ENCODE peak calls at places on chromosome 18, in nine cellular contexts. H, Q, U, N, B, D, Y, X and F are unnamed samples. For H3K36me3, the result is how much of the 10 kb centered on the place peaks cover.

GRCh38 chr18:72174972-72175649 is 369.0 kb downstream of the CBLN2 start:
- DNase-seq in H (no peak), N (no peak), U (no peak), Y (no peak), X (no peak), B (no peak), D (no peak), Q (no peak), F (no peak)

GRCh38 chr18:59459352-59460059 is 100.4 kb upstream of the LMAN1 start:
- DNase-seq in X (no peak), B (no peak), H (peak), D (peak), U (no peak), Q (no peak), N (no peak), Y (no peak), F (no peak)

GRCh38 chr18:50879302-50880107 is 587 bp downstream of the ME2 start:
- DNase-seq in Q (no peak), X (no peak), U (peak), D (peak), Y (peak), H (peak), N (peak), B (no peak), F (no peak)

GRCh38 chr18:48841381-48842258 is 109.1 kb downstream of the SMAD7 start:
- DNase-seq in N (peak), U (no peak), B (no peak), D (peak), X (peak), Y (no peak), H (peak), Q (peak), F (no peak)

GRCh38 chr18:36271153-36271552 is 26.4 kb upstream of the FHOD3 start:
- DNase-seq in Y (no peak), U (no peak), H (no peak), D (no peak), B (no peak), N (no peak), Q (no peak), X (no peak), F (no peak)

GRCh38 chr18:49243391-49243790 is 217.1 kb downstream of the DYM start:
- DNase-seq in H (no peak), U (no peak), Q (no peak), B (no peak), Y (no peak), D (no peak), X (no peak), N (no peak), F (no peak)

GRCh38 chr18:8050616-8051314 is 483.6 kb downstream of the PTPRM start:
- DNase-seq in Q (no peak), B (no peak), U (no peak), H (no peak), D (no peak), Y (no peak), X (no peak), N (no peak), F (no peak)

GRCh38 chr18:46950064-46950656 is 32.8 kb downstream of the KATNAL2 start:
- DNase-seq in U (no peak), Y (no peak), Q (no peak), N (no peak), D (peak), H (no peak), X (no peak), B (no peak), F (no peak)

GRCh38 chr18:11392974-11393373 is 216.4 kb upstream of the SLC35G4 start:
- DNase-seq in D (no peak), U (no peak), N (no peak), X (no peak), Y (no peak), Q (no peak), H (no peak), B (no peak), F (no peak)

GRCh38 chr18:37663446-37663845 is 97.8 kb upstream of the CELF4 start:
- DNase-seq in U (no peak), D (no peak), B (no peak), Q (no peak), H (no peak), X (no peak), N (no peak), Y (no peak), F (no peak)

GRCh38 chr18:56637897-56638231 is 528 bp downstream of the TXNL1 start:
- DNase-seq in U (no peak), Y (peak), B (no peak), X (no peak), Q (no peak), D (no peak), N (no peak), H (no peak), F (no peak)

GRCh38 chr18:76558881-76559667 is 64.0 kb upstream of the ZNF516 start:
- DNase-seq in Q (no peak), B (no peak), N (no peak), U (no peak), H (peak), X (no peak), Y (peak), D (no peak), F (no peak)

GRCh38 chr18:48009116-48009825 is 78.8 kb upstream of the SMAD2 start:
- DNase-seq in B (no peak), D (no peak), Q (no peak), Y (no peak), H (no peak), N (no peak), U (no peak), X (no peak), F (no peak)

GRCh38 chr18:37299471-37300304 is 265.9 kb downstream of the CELF4 start:
- DNase-seq in N (peak), D (peak), B (peak), U (peak), Q (peak), X (peak), Y (peak), H (peak), F (peak)

GRCh38 chr18:22467760-22468553 is 50.2 kb upstream of the CTAGE1 start:
- DNase-seq in B (no peak), X (no peak), N (no peak), U (no peak), Y (no peak), Q (no peak), H (peak), D (no peak), F (no peak)

GRCh38 chr18:52310651-52311050 is 29.3 kb upstream of the DCC start:
- DNase-seq in B (no peak), X (no peak), Q (no peak), H (no peak), D (no peak), U (no peak), N (no peak), Y (no peak), F (no peak)

GRCh38 chr18:69715322-69715721 is 232.4 kb downstream of the CD226 start:
- DNase-seq in X (no peak), Q (no peak), B (no peak), Y (no peak), H (no peak), D (no peak), U (no peak), N (no peak), F (no peak)

GRCh38 chr18:63511285-63511684 is 30.9 kb upstream of the SERPINB12 start:
- DNase-seq in Q (no peak), D (peak), H (peak), N (no peak), U (peak), B (no peak), X (no peak), Y (no peak), F (no peak)

GRCh38 chr18:33706391-33706790 is 128.4 kb downstream of the ASXL3 start:
- DNase-seq in Y (no peak), B (no peak), D (no peak), N (no peak), X (no peak), Q (no peak), U (no peak), H (peak), F (no peak)

GRCh38 chr18:36297419-36298112 is at the start of gene FHOD3:
- DNase-seq in N (peak), Y (peak), Q (peak), B (no peak), U (peak), H (peak), D (no peak), X (peak), F (no peak)

GRCh38 chr18:48975817-48976649 is 25.3 kb upstream of the SMAD7 start:
- DNase-seq in X (peak), Q (peak), D (no peak), U (no peak), N (peak), B (no peak), Y (peak), H (peak), F (no peak)

GRCh38 chr18:31791817-31792579 is 31.3 kb upstream of the SLC25A52 start:
- DNase-seq in N (no peak), Q (no peak), Y (no peak), H (no peak), X (no peak), U (no peak), B (peak), D (no peak), F (no peak)

GRCh38 chr18:33839452-33840225 is 261.6 kb downstream of the ASXL3 start:
- DNase-seq in N (no peak), D (peak), U (peak), X (no peak), B (no peak), Y (peak), H (peak), Q (no peak), F (no peak)

DNA sequence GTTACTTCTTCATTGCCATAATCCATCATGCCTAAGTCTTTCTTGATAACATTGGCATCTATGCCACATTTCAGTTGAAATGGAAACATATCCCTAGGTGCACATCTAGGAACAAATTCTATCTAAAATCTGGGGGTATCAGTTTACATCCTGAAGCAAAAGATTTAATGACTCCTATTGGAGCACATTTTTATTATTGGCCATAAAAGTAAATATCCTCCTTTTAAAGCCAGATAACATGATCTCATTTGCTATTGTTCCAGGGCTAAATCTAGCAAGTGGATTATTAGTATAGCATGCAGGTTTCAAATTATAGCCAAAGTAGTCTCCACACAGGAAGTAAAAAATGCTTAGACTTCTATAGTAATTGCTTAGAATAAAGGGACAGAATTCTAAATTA is 193.2 kb downstream of the CDH2 start:
- DNase-seq in N (no peak), D (no peak), X (no peak), U (no peak), H (no peak), B (no peak), Y (no peak), Q (no peak), F (no peak)
- H3K36me3 ChIP-seq in N (under half), D (under half), X (under half), U (under half), H (under half), B (under half), Y (under half), Q (under half), F (under half)

GRCh38 chr18:62186656-62187542 is at the start of the genes PIGN and RELCH:
- DNase-seq in N (peak), U (peak), X (peak), Q (peak), B (peak), D (peak), H (peak), Y (peak), F (peak)
- TF ChIP-seq POLR2A in N (no peak), U (peak), X (peak), Q (peak), B (peak), D (peak), H (peak), Y (peak), F (peak)

DNA sequence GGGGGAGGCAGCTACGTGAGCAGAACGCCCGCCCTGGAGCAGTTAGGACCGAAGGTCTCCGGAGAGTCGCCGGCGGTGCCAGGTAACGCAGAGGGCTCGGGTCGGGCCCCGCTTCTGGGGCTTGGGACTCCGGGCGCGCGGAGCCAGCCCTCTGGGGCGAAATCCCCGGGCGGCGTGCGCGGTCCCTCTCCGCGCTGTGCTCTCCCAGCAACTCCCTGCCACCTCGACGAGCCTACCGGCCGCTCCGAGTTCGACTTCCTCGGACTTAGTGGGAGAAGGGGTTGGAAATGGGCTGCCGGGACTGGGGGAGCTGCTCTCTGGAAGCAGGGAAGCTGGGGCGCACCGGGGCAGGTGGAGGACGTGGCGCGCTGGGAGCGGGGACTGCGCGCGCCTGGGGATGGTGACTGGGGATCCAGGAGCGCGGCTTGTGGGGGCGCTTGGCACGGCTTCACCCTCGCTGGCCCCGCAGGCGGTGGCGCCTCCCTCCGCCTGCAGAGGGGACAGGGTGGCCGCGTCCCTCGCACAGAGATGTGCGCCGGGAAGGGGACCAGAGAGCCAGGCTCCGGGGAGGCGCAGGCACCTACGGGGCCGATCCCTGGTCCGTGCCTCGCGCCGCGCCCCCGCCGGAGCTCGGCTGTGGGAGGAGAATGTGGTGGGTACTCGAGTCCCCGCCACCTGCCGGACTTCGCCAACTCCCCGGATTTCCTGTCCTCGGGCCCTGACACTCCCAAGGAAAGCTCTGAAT is 688 bp downstream of the CDH20 start:
- DNase-seq in H (no peak), U (no peak), X (no peak), Y (no peak), B (no peak), D (no peak), N (no peak), Q (no peak), F (no peak)
- H3K4me3 ChIP-seq in H (no peak), U (peak), X (no peak), Y (peak), B (no peak), D (no peak), N (peak), Q (peak), F (peak)

GRCh38 chr18:23547806-23548205 is 38.5 kb downstream of the NPC1 start:
- DNase-seq in Q (no peak), D (peak), H (no peak), B (no peak), N (no peak), X (no peak), U (no peak), Y (no peak), F (no peak)
- H3K36me3 ChIP-seq in Q (half or more), D (half or more), H (under half), B (under half), N (under half), X (under half), U (under half), Y (half or more), F (under half)

DNA sequence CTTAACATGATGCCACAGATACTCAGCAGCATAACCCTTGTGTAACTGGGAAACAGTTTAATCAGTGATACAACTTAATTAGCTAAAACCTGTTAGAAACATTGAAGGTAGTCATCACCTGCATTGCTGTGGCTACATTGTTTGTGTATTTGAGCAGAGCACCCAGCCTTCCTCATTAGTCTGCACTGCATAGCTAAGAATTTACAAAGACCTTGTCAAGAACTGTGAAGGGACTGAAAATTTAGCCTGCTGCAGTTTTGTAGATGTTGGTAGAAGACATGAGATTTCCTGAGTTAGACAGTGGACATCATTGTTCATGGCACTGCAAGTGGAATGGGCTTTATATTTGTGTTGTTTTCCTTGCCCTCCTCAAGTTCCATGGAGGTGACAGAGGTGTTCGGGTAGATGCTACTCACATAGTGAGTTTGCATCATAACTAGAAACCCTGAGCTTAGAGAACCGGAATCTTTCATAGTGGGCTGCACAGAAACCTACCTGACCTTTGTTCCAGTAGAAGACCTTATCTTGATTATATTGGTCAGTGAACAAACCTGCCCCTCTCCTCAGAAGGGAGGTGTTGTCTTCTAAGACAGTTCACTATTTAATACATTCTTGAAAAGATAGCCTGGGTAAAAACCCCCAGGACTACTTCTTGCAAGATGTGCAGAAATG is 12.5 kb downstream of the VAPA start:
- DNase-seq in D (no peak), Y (no peak), N (no peak), Q (no peak), U (no peak), H (no peak), X (no peak), B (no peak), F (no peak)
- TF ChIP-seq POLR2A in D (no peak), Y (no peak), N (no peak), Q (no peak), U (no peak), H (no peak), X (no peak), B (no peak), F (no peak)

DNA sequence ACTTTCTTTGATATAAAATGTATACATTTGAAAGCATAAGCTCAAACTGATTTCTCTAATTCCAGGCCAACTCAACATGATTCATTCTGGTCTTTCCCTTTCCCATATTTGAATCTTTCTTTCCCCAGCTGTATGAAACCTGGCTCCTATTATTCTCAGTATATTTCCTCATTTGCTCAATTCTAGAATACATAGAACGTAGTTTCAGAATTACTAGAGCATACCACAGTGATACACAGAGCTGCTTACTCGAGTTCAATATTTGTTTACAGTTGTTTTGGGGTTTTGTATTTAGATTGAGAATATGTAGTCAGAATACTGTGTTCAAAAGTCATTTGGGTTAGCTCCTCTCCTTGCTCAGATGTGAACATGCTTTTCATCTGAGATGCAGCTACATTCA is 43.0 kb downstream of the TNFRSF11A start:
- DNase-seq in D (no peak), H (no peak), B (no peak), N (no peak), Q (no peak), Y (no peak), U (no peak), X (no peak), F (no peak)
- H3K4me3 ChIP-seq in D (no peak), H (no peak), B (no peak), N (no peak), Q (no peak), Y (no peak), U (no peak), X (no peak), F (no peak)

GRCh38 chr18:68696937-68697336 is 18.0 kb downstream of the TMX3 start:
- DNase-seq in H (no peak), Y (no peak), U (no peak), D (no peak), Q (no peak), X (no peak), N (no peak), B (no peak), F (no peak)
- H3K36me3 ChIP-seq in H (under half), Y (under half), U (under half), D (under half), Q (under half), X (under half), N (under half), B (under half), F (under half)

GRCh38 chr18:9613550-9614400 is 584 bp downstream of the PPP4R1 start:
- DNase-seq in N (peak), B (no peak), D (peak), X (peak), U (peak), Q (peak), Y (peak), H (peak), F (no peak)
- TF ChIP-seq POLR2A in N (no peak), B (peak), D (no peak), X (no peak), U (no peak), Q (no peak), Y (peak), H (peak), F (no peak)

DNA sequence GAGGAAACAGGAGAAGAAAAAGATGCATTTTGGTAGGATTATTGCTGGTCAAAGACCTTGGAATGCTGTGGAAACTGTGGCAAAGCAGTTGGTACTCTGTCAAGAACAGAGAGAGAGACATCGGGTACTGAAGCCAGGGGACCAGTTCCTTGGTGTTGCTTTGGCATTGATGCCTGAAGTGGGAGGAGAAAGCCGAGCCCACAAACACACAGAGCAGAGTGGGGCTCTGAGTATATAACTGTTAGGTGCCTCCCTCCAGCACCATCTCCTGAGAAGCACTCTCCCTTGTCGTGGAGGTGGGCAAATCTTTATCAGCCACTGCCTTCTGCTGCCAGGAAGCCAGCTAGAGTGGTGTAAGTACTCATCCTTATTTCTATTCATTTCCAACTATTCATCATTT is at the start of gene SLC14A1:
- DNase-seq in U (no peak), N (no peak), H (no peak), D (no peak), Q (no peak), B (no peak), X (no peak), Y (no peak), F (no peak)
- H3K4me3 ChIP-seq in U (no peak), N (no peak), H (peak), D (no peak), Q (no peak), B (no peak), X (no peak), Y (no peak), F (no peak)